ENCODE peak calls at places on chromosomes 6 and 20, in seven cellular contexts. One of them, this sample, is unnamed.

GRCh38 chr6:106281088-106281487 is 44.5 kb downstream of the ATG5 start:
- DNase-seq in anterior cingulate cortex: no peak
- DNase-seq in NCI-H345: no peak
- DNase-seq in AG04450: no peak
- DNase-seq in GM12892: no peak
- DNase-seq in HCEC 1CT: peak; percentile 41
- DNase-seq in H4: no peak
- DNase-seq in this sample: no peak

GRCh38 chr20:21613512-21613911 is 92.0 kb upstream of the PAX1 start:
- DNase-seq in H4: peak; percentile 45
- DNase-seq in AG04450: no peak
- DNase-seq in NCI-H345: peak; percentile 93
- DNase-seq in GM12892: no peak
- DNase-seq in HCEC 1CT: no peak
- DNase-seq in anterior cingulate cortex: no peak
- DNase-seq in this sample: no peak

GRCh38 chr20:54320148-54320607 is 112.3 kb downstream of the PFDN4 start:
- DNase-seq in NCI-H345: no peak
- DNase-seq in AG04450: no peak
- DNase-seq in GM12892: no peak
- DNase-seq in anterior cingulate cortex: no peak
- DNase-seq in HCEC 1CT: no peak
- DNase-seq in H4: no peak
- DNase-seq in this sample: no peak

GRCh38 chr6:158707826-158708225 is 58.0 kb downstream of the SYTL3 start:
- DNase-seq in GM12892: no peak
- DNase-seq in HCEC 1CT: no peak
- DNase-seq in AG04450: no peak
- DNase-seq in anterior cingulate cortex: no peak
- DNase-seq in NCI-H345: no peak
- DNase-seq in H4: no peak
- DNase-seq in this sample: no peak

GRCh38 chr6:42314571-42314950 is 96.9 kb upstream of the MRPS10 start:
- DNase-seq in anterior cingulate cortex: no peak
- DNase-seq in GM12892: no peak
- DNase-seq in AG04450: no peak
- DNase-seq in HCEC 1CT: peak; percentile 32
- DNase-seq in H4: peak; percentile 36
- DNase-seq in NCI-H345: no peak
- DNase-seq in this sample: no peak

GRCh38 chr20:59005523-59006166 is 1.4 kb downstream of the CTSZ start:
- DNase-seq in HCEC 1CT: no peak
- DNase-seq in anterior cingulate cortex: no peak
- DNase-seq in GM12892: no peak
- DNase-seq in AG04450: no peak
- DNase-seq in NCI-H345: no peak
- DNase-seq in H4: no peak
- DNase-seq in this sample: no peak

GRCh38 chr6:4242593-4242992 is 107.2 kb upstream of the ECI2 start:
- DNase-seq in H4: no peak
- DNase-seq in GM12892: no peak
- DNase-seq in AG04450: no peak
- DNase-seq in anterior cingulate cortex: no peak
- DNase-seq in HCEC 1CT: no peak
- DNase-seq in NCI-H345: no peak
- DNase-seq in this sample: no peak

GRCh38 chr20:30815577-30816181 is 441.8 kb upstream of the DEFB115 start:
- DNase-seq in GM12892: peak; percentile 12
- DNase-seq in HCEC 1CT: no peak
- DNase-seq in AG04450: no peak
- DNase-seq in anterior cingulate cortex: no peak
- DNase-seq in H4: no peak
- DNase-seq in NCI-H345: no peak
- DNase-seq in this sample: no peak

GRCh38 chr20:30513050-30513628 is 744.3 kb upstream of the DEFB115 start:
- DNase-seq in AG04450: no peak
- DNase-seq in GM12892: no peak
- DNase-seq in NCI-H345: no peak
- DNase-seq in H4: no peak
- DNase-seq in HCEC 1CT: no peak
- DNase-seq in anterior cingulate cortex: no peak
- DNase-seq in this sample: no peak

GRCh38 chr6:116210750-116211425 is 43.0 kb downstream of the TSPYL4 start:
- DNase-seq in AG04450: no peak
- DNase-seq in GM12892: no peak
- DNase-seq in anterior cingulate cortex: no peak
- DNase-seq in H4: peak; percentile 5
- DNase-seq in NCI-H345: peak; percentile 19
- DNase-seq in HCEC 1CT: peak; percentile 29
- DNase-seq in this sample: no peak

GRCh38 chr20:18669241-18670019 is 81.6 kb downstream of the DTD1 start:
- DNase-seq in H4: no peak
- DNase-seq in anterior cingulate cortex: no peak
- DNase-seq in AG04450: no peak
- DNase-seq in HCEC 1CT: no peak
- DNase-seq in NCI-H345: no peak
- DNase-seq in GM12892: no peak
- DNase-seq in this sample: no peak

GRCh38 chr6:87653074-87653962 is 48.7 kb downstream of the AKIRIN2 start:
- DNase-seq in AG04450: no peak
- DNase-seq in NCI-H345: no peak
- DNase-seq in H4: no peak
- DNase-seq in HCEC 1CT: no peak
- DNase-seq in GM12892: no peak
- DNase-seq in anterior cingulate cortex: no peak
- DNase-seq in this sample: no peak

GRCh38 chr20:38260378-38261053 is at the start of gene KIAA1755:
- DNase-seq in GM12892: no peak
- DNase-seq in NCI-H345: no peak
- DNase-seq in anterior cingulate cortex: peak; percentile 55
- DNase-seq in H4: no peak
- DNase-seq in HCEC 1CT: no peak
- DNase-seq in AG04450: no peak
- DNase-seq in this sample: no peak

GRCh38 chr20:62080249-62080993 is 14.7 kb upstream of the TAF4 start:
- DNase-seq in HCEC 1CT: no peak
- DNase-seq in anterior cingulate cortex: no peak
- DNase-seq in GM12892: no peak
- DNase-seq in H4: no peak
- DNase-seq in NCI-H345: no peak
- DNase-seq in AG04450: no peak
- DNase-seq in this sample: no peak

GRCh38 chr20:50892394-50892793 is 38.8 kb downstream of the ADNP start:
- DNase-seq in GM12892: no peak
- DNase-seq in HCEC 1CT: no peak
- DNase-seq in AG04450: no peak
- DNase-seq in H4: no peak
- DNase-seq in NCI-H345: no peak
- DNase-seq in anterior cingulate cortex: no peak
- DNase-seq in this sample: no peak

GRCh38 chr6:2688416-2689064 is 62.2 kb downstream of the MYLK4 start:
- DNase-seq in anterior cingulate cortex: no peak
- DNase-seq in NCI-H345: no peak
- DNase-seq in H4: peak; percentile 67
- DNase-seq in HCEC 1CT: peak; percentile 69
- DNase-seq in GM12892: no peak
- DNase-seq in AG04450: peak; percentile 36
- DNase-seq in this sample: no peak

GRCh38 chr20:62269871-62270270 is 31.6 kb downstream of the OSBPL2 start:
- DNase-seq in HCEC 1CT: no peak
- DNase-seq in GM12892: no peak
- DNase-seq in H4: no peak
- DNase-seq in AG04450: no peak
- DNase-seq in anterior cingulate cortex: no peak
- DNase-seq in NCI-H345: no peak
- DNase-seq in this sample: no peak

GRCh38 chr20:48333707-48334106 is 494.1 kb downstream of the PREX1 start:
- DNase-seq in NCI-H345: no peak
- DNase-seq in H4: no peak
- DNase-seq in anterior cingulate cortex: no peak
- DNase-seq in AG04450: no peak
- DNase-seq in HCEC 1CT: no peak
- DNase-seq in GM12892: no peak
- DNase-seq in this sample: no peak

GRCh38 chr6:75884822-75885221 is 135.8 kb downstream of the MYO6 start:
- DNase-seq in anterior cingulate cortex: no peak
- DNase-seq in NCI-H345: no peak
- DNase-seq in H4: no peak
- DNase-seq in AG04450: no peak
- DNase-seq in GM12892: no peak
- DNase-seq in HCEC 1CT: no peak
- DNase-seq in this sample: no peak

GRCh38 chr20:4811661-4812181 is 90.0 kb downstream of the PRND start:
- DNase-seq in H4: no peak
- DNase-seq in HCEC 1CT: no peak
- DNase-seq in anterior cingulate cortex: no peak
- DNase-seq in GM12892: no peak
- DNase-seq in AG04450: no peak
- DNase-seq in NCI-H345: no peak
- DNase-seq in this sample: no peak

GRCh38 chr6:83853968-83854501 is 875 bp downstream of the RIPPLY2 start:
- DNase-seq in AG04450: no peak
- DNase-seq in anterior cingulate cortex: peak; percentile 52
- DNase-seq in GM12892: no peak
- DNase-seq in H4: no peak
- DNase-seq in NCI-H345: peak; percentile 66
- DNase-seq in HCEC 1CT: no peak
- DNase-seq in this sample: no peak

GRCh38 chr20:51024761-51025160 is 1.9 kb upstream of the KCNG1 start:
- DNase-seq in H4: no peak
- DNase-seq in anterior cingulate cortex: no peak
- DNase-seq in HCEC 1CT: no peak
- DNase-seq in NCI-H345: no peak
- DNase-seq in AG04450: no peak
- DNase-seq in GM12892: no peak
- DNase-seq in this sample: no peak